ENCODE peak calls at places on chromosomes 2 and 18, in ten cellular contexts. Z, J, C, U, V, P, R, E, D and F are unnamed samples.

GRCh38 chr2:144198116-144198515 is 321.8 kb downstream of the ZEB2 start:
- DNase-seq in Z (no peak), J (no peak), C (no peak), U (no peak), V (peak), P (no peak), R (peak), E (peak), D (peak), F (peak)

GRCh38 chr18:57437782-57438668 is 2.9 kb downstream of the ONECUT2 start:
- DNase-seq in Z (no peak), J (peak), C (peak), U (peak), V (no peak), P (no peak), R (peak), E (peak), D (peak), F (peak)

GRCh38 chr2:22360735-22361374 is 1024.1 kb upstream of the KLHL29 start:
- DNase-seq in Z (no peak), J (no peak), C (no peak), U (no peak), V (no peak), P (no peak), R (no peak), E (no peak), D (no peak), F (no peak)

GRCh38 chr2:160039166-160039903 is 23.1 kb downstream of the PLA2R1 start:
- DNase-seq in Z (no peak), J (no peak), C (no peak), U (no peak), V (no peak), P (no peak), R (no peak), E (no peak), D (peak), F (peak)

GRCh38 chr2:48050711-48051110 is 144.4 kb upstream of the FBXO11 start:
- DNase-seq in Z (no peak), J (no peak), C (no peak), U (peak), V (no peak), P (no peak), R (no peak), E (no peak), D (no peak), F (no peak)

GRCh38 chr2:140286377-140286776 is 1506.2 kb upstream of the NXPH2 start:
- DNase-seq in Z (no peak), J (no peak), C (no peak), U (no peak), V (no peak), P (no peak), R (no peak), E (no peak), D (peak), F (no peak)

GRCh38 chr2:235494716-235495372 is 1.0 kb downstream of the AGAP1 start:
- DNase-seq in Z (peak), J (no peak), C (no peak), U (peak), V (no peak), P (no peak), R (peak), E (peak), D (peak), F (peak)

GRCh38 chr18:2932247-2933181 is 80.4 kb downstream of the LPIN2 start:
- DNase-seq in Z (no peak), J (peak), C (no peak), U (peak), V (peak), P (peak), R (peak), E (peak), D (peak), F (peak)

GRCh38 chr2:195477248-195477995 is 179.6 kb upstream of the SLC39A10 start:
- DNase-seq in Z (no peak), J (no peak), C (no peak), U (no peak), V (no peak), P (no peak), R (peak), E (no peak), D (peak), F (peak)

GRCh38 chr2:119428488-119429224 is 3.0 kb upstream of the TMEM37 start:
- DNase-seq in Z (no peak), J (no peak), C (no peak), U (peak), V (no peak), P (no peak), R (no peak), E (no peak), D (no peak), F (no peak)

GRCh38 chr2:24365051-24365450 is 4.7 kb upstream of the ITSN2 start:
- DNase-seq in Z (peak), J (no peak), C (no peak), U (no peak), V (no peak), P (no peak), R (no peak), E (no peak), D (peak), F (no peak)

GRCh38 chr2:67240507-67240906 is 156.6 kb upstream of the ETAA1 start:
- DNase-seq in Z (no peak), J (no peak), C (no peak), U (no peak), V (no peak), P (no peak), R (peak), E (no peak), D (no peak), F (peak)

GRCh38 chr2:177691177-177691576 is 298.6 kb downstream of the AGPS start:
- DNase-seq in Z (no peak), J (no peak), C (no peak), U (no peak), V (no peak), P (no peak), R (no peak), E (peak), D (no peak), F (no peak)

GRCh38 chr2:159773876-159774275 is 24.1 kb downstream of the CD302 start:
- DNase-seq in Z (no peak), J (no peak), C (no peak), U (no peak), V (no peak), P (no peak), R (no peak), E (no peak), D (no peak), F (no peak)

GRCh38 chr2:40284797-40285196 is 167.1 kb downstream of the SLC8A1 start:
- DNase-seq in Z (no peak), J (no peak), C (no peak), U (no peak), V (no peak), P (no peak), R (peak), E (no peak), D (peak), F (peak)

GRCh38 chr2:130245976-130246375 is 47.7 kb upstream of the TUBA3E start:
- DNase-seq in Z (no peak), J (no peak), C (no peak), U (no peak), V (no peak), P (no peak), R (no peak), E (no peak), D (no peak), F (no peak)

GRCh38 chr2:205129531-205129930 is 552.8 kb upstream of the NRP2 start:
- DNase-seq in Z (no peak), J (no peak), C (no peak), U (no peak), V (no peak), P (peak), R (no peak), E (no peak), D (no peak), F (no peak)

GRCh38 chr2:240433973-240434727 is 1.3 kb upstream of the GPC1 start:
- DNase-seq in Z (peak), J (no peak), C (peak), U (no peak), V (no peak), P (no peak), R (peak), E (no peak), D (peak), F (peak)

GRCh38 chr18:9814431-9814830 is 71.3 kb upstream of the TXNDC2 start:
- DNase-seq in Z (no peak), J (no peak), C (no peak), U (no peak), V (no peak), P (no peak), R (peak), E (no peak), D (peak), F (peak)

GRCh38 chr2:20110876-20111275 is 59.4 kb upstream of the LAPTM4A start:
- DNase-seq in Z (no peak), J (no peak), C (no peak), U (no peak), V (no peak), P (no peak), R (no peak), E (no peak), D (no peak), F (no peak)

GRCh38 chr18:9596257-9596656 is 18.1 kb downstream of the PPP4R1 start:
- DNase-seq in Z (no peak), J (no peak), C (no peak), U (no peak), V (no peak), P (no peak), R (no peak), E (no peak), D (peak), F (no peak)

GRCh38 chr2:120436885-120437603 is 91.1 kb downstream of the INHBB start:
- DNase-seq in Z (no peak), J (no peak), C (no peak), U (peak), V (no peak), P (no peak), R (peak), E (peak), D (peak), F (peak)

GRCh38 chr2:231942180-231942579 is 16.0 kb upstream of the NPPC start:
- DNase-seq in Z (no peak), J (no peak), C (no peak), U (no peak), V (no peak), P (no peak), R (no peak), E (no peak), D (no peak), F (no peak)

GRCh38 chr2:221402072-221402471 is 170.0 kb downstream of the EPHA4 start:
- DNase-seq in Z (no peak), J (no peak), C (no peak), U (peak), V (no peak), P (no peak), R (no peak), E (no peak), D (peak), F (peak)

GRCh38 chr2:238945433-238946150 is 97.7 kb downstream of the TWIST2 start:
- DNase-seq in Z (peak), J (no peak), C (no peak), U (peak), V (no peak), P (no peak), R (peak), E (peak), D (peak), F (peak)